ENCODE peak calls at places on chromosome 9, in four cellular contexts. One of them, this sample, is unnamed.

GRCh38 chr9:85729882-85730281 is 11.9 kb downstream of the AGTPBP1 start:
- DNase-seq in cardiac muscle cell: no peak
- DNase-seq in NCI-H146: no peak
- DNase-seq in AG04450: no peak
- DNase-seq in this sample: no peak

GRCh38 chr9:132637351-132637750 is 32.4 kb downstream of the DDX31 start:
- DNase-seq in AG04450: no peak
- DNase-seq in NCI-H146: no peak
- DNase-seq in cardiac muscle cell: no peak
- DNase-seq in this sample: no peak

GRCh38 chr9:97602430-97602829 is 30.7 kb downstream of the TSTD2 start:
- DNase-seq in AG04450: no peak
- DNase-seq in cardiac muscle cell: peak
- DNase-seq in NCI-H146: no peak
- DNase-seq in this sample: no peak

GRCh38 chr9:129225815-129226214 is 47.8 kb upstream of the IER5L start:
- DNase-seq in NCI-H146: no peak
- DNase-seq in AG04450: no peak
- DNase-seq in cardiac muscle cell: peak
- DNase-seq in this sample: peak

GRCh38 chr9:69028754-69029153 is 6.8 kb upstream of the FXN start:
- DNase-seq in AG04450: no peak
- DNase-seq in cardiac muscle cell: no peak
- DNase-seq in NCI-H146: no peak
- DNase-seq in this sample: no peak

GRCh38 chr9:123365287-123365880 is 9.4 kb downstream of the CRB2 start:
- DNase-seq in NCI-H146: no peak
- DNase-seq in cardiac muscle cell: no peak
- DNase-seq in AG04450: no peak
- DNase-seq in this sample: no peak

GRCh38 chr9:99305820-99306811 is 84.0 kb downstream of the SEC61B start:
- DNase-seq in NCI-H146: no peak
- DNase-seq in cardiac muscle cell: no peak
- DNase-seq in AG04450: no peak
- DNase-seq in this sample: no peak

GRCh38 chr9:91770229-91770628 is 179.8 kb downstream of the ROR2 start:
- DNase-seq in AG04450: no peak
- DNase-seq in cardiac muscle cell: no peak
- DNase-seq in NCI-H146: no peak
- DNase-seq in this sample: no peak

GRCh38 chr9:9352877-9353481 is 1259.8 kb downstream of the PTPRD start:
- DNase-seq in NCI-H146: peak
- DNase-seq in cardiac muscle cell: peak
- DNase-seq in AG04450: no peak
- DNase-seq in this sample: no peak

GRCh38 chr9:125746017-125746773 is 978 bp upstream of the PBX3 start:
- DNase-seq in NCI-H146: peak
- DNase-seq in AG04450: peak
- DNase-seq in cardiac muscle cell: peak
- DNase-seq in this sample: peak

GRCh38 chr9:15308511-15308910 is 1.5 kb upstream of the TTC39B start:
- DNase-seq in NCI-H146: no peak
- DNase-seq in cardiac muscle cell: no peak
- DNase-seq in AG04450: peak
- DNase-seq in this sample: no peak

GRCh38 chr9:15287309-15287708 is 19.7 kb downstream of the TTC39B start:
- DNase-seq in cardiac muscle cell: peak
- DNase-seq in AG04450: no peak
- DNase-seq in NCI-H146: no peak
- DNase-seq in this sample: no peak

GRCh38 chr9:12817702-12818101 is 42.9 kb downstream of the LURAP1L start:
- DNase-seq in AG04450: no peak
- DNase-seq in cardiac muscle cell: no peak
- DNase-seq in NCI-H146: peak
- DNase-seq in this sample: no peak

GRCh38 chr9:71446499-71447411 is 321.6 kb downstream of the CEMIP2 start:
- DNase-seq in NCI-H146: peak
- DNase-seq in AG04450: peak
- DNase-seq in cardiac muscle cell: peak
- DNase-seq in this sample: peak

GRCh38 chr9:77744877-77745435 is 96.8 kb upstream of the GNA14 start:
- DNase-seq in AG04450: no peak
- DNase-seq in NCI-H146: no peak
- DNase-seq in cardiac muscle cell: no peak
- DNase-seq in this sample: no peak

This sample was measured in retinal pigment epithelial cell.